ENCODE peak calls at places on chromosomes 2 and 18, in ten cellular contexts. N, O, C, Z, X, M, Y, R, F and G are unnamed samples.

GRCh38 chr2:118539290-118539689 is 308.2 kb downstream of the EN1 start:
- DNase-seq in X (no peak), F (peak), Y (peak), C (no peak), O (no peak), Z (no peak), R (peak), M (peak), N (peak), G (no peak)

GRCh38 chr2:162072181-162072702 is 1.8 kb downstream of the DPP4 start:
- DNase-seq in F (peak), R (no peak), O (no peak), X (peak), C (no peak), Y (no peak), N (peak), Z (peak), M (no peak), G (no peak)

GRCh38 chr2:227510620-227510958 is 38.6 kb downstream of the AGFG1 start:
- DNase-seq in Y (no peak), O (no peak), N (no peak), R (no peak), X (no peak), C (no peak), Z (no peak), F (no peak), M (no peak), G (no peak)

GRCh38 chr2:101179982-101180381 is 28.8 kb upstream of the TBC1D8 start:
- DNase-seq in M (no peak), R (no peak), C (no peak), N (no peak), O (no peak), X (no peak), Y (no peak), F (no peak), Z (no peak), G (no peak)

GRCh38 chr2:24878341-24878740 is 41.7 kb downstream of the ADCY3 start:
- DNase-seq in C (no peak), M (no peak), F (peak), O (no peak), N (no peak), X (no peak), Z (no peak), Y (no peak), R (no peak), G (no peak)

GRCh38 chr2:22904126-22904684 is 480.8 kb upstream of the KLHL29 start:
- DNase-seq in N (no peak), R (peak), F (no peak), O (no peak), M (peak), Z (no peak), Y (peak), X (peak), C (peak), G (peak)

GRCh38 chr2:184053326-184053725 is 545.0 kb upstream of the ZNF804A start:
- DNase-seq in N (peak), M (no peak), X (no peak), R (no peak), Y (no peak), Z (no peak), F (no peak), C (no peak), O (no peak), G (no peak)

GRCh38 chr2:140893685-140894084 is 1237.1 kb downstream of the LRP1B start:
- DNase-seq in M (no peak), C (no peak), N (peak), F (peak), R (no peak), X (no peak), O (no peak), Z (peak), Y (no peak), G (no peak)

GRCh38 chr2:27627963-27628766 is 647 bp downstream of the CCDC121 start:
- DNase-seq in R (peak), N (peak), X (no peak), C (no peak), O (no peak), F (peak), M (no peak), Y (no peak), Z (peak), G (no peak)

GRCh38 chr2:202335791-202336467 is 40.2 kb upstream of the BMPR2 start:
- DNase-seq in M (no peak), F (peak), Y (no peak), X (no peak), N (peak), Z (no peak), C (no peak), R (no peak), O (no peak), G (no peak)

GRCh38 chr2:62099050-62099449 is 96.9 kb upstream of the B3GNT2 start:
- DNase-seq in C (no peak), F (no peak), N (no peak), R (no peak), M (no peak), Y (no peak), X (no peak), Z (no peak), O (no peak), G (no peak)

GRCh38 chr2:232200195-232200594 is 178.4 kb upstream of the ALPP start:
- DNase-seq in O (no peak), X (no peak), F (no peak), Y (no peak), C (no peak), M (no peak), Z (no peak), R (no peak), N (no peak), G (no peak)

GRCh38 chr2:197113221-197113831 is 186.8 kb upstream of the PGAP1 start:
- DNase-seq in M (no peak), R (peak), O (no peak), C (no peak), N (peak), X (peak), F (peak), Z (no peak), Y (no peak), G (no peak)

GRCh38 chr2:8119782-8120551 is 561.9 kb upstream of the ID2 start:
- DNase-seq in Y (no peak), R (no peak), F (peak), X (no peak), N (peak), C (no peak), Z (no peak), O (no peak), M (no peak), G (no peak)

GRCh38 chr2:85680707-85681353 is 12.8 kb upstream of the SFTPB start:
- DNase-seq in O (no peak), F (no peak), N (no peak), M (no peak), R (no peak), X (no peak), Y (no peak), C (no peak), Z (no peak), G (no peak)

GRCh38 chr2:39593439-39594393 is 72.0 kb upstream of the TMEM178A start:
- DNase-seq in M (no peak), R (peak), F (peak), O (no peak), N (peak), Z (peak), C (no peak), Y (no peak), X (peak), G (no peak)

GRCh38 chr18:3061581-3062416 is 48.9 kb upstream of the LPIN2 start:
- DNase-seq in Z (no peak), R (no peak), C (no peak), F (no peak), N (no peak), X (no peak), M (no peak), Y (no peak), O (no peak), G (no peak)

GRCh38 chr18:68919900-68920299 is 122.0 kb downstream of the CCDC102B start:
- DNase-seq in M (no peak), R (no peak), X (no peak), C (no peak), Y (no peak), N (no peak), O (no peak), F (no peak), Z (no peak), G (no peak)

GRCh38 chr2:55109219-55109891 is 59.1 kb upstream of the RTN4 start:
- DNase-seq in Z (peak), C (no peak), O (no peak), N (no peak), F (peak), R (no peak), X (no peak), Y (no peak), M (no peak), G (no peak)

GRCh38 chr2:181891966-181892794 is 650 bp downstream of the ITPRID2 start:
- DNase-seq in O (peak), C (peak), M (peak), R (peak), F (peak), Z (no peak), X (peak), N (peak), Y (peak), G (peak)

GRCh38 chr2:181892795-181893435 is 1.4 kb downstream of the ITPRID2 start:
- DNase-seq in R (no peak), X (no peak), Y (no peak), Z (no peak), O (no peak), N (peak), F (peak), C (no peak), M (no peak), G (no peak)

GRCh38 chr2:181887056-181887455 is 4.5 kb upstream of the ITPRID2 start:
- DNase-seq in F (peak), Z (no peak), C (no peak), Y (no peak), R (no peak), O (no peak), X (no peak), M (no peak), N (no peak), G (no peak)

GRCh38 chr2:181894381-181894780 is 2.9 kb downstream of the ITPRID2 start:
- DNase-seq in O (no peak), X (no peak), Y (no peak), R (no peak), F (no peak), Z (no peak), N (no peak), C (no peak), M (no peak), G (no peak)

DNA sequence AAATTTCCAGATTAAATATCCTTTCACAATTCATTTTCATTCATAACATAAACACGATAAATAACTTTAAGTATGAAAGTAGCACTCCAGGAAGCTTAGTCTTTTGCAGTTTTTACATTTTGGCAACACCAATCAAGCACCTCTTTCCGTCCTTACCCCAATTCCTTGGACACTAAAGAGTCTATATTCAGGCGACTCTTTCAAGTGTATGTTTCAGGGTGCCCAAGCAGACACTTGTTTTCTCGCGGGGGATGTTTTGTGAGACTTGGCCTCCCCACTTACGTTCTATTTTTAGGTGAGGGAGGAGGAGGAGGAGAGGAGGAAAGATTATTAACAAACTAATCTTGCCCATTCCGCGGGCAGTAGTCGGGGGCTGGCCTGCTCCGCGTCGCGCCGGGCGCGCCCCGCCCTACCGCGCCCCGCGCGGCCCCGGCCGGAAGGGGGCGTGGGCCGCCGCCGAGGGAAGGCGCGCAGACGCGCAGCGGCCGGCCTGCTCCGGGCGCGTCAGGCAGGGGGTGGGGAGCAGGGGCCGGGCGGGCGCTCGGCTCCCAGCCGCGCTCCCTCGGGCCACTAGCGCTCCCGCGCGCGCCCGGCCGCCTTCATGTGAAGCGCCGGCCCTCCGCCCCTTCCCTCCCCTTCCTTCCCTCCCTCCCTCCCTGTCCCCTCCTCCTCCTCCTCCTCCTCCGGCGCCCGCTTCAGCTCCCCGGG is at the start of gene ITPRID2:
- DNase-seq in M (peak), C (peak), R (peak), X (peak), F (peak), O (peak), Y (peak), N (peak), Z (peak), G (peak)
- TF ChIP-seq CTCF in M (peak), C (no peak), R (no peak), X (peak), F (no peak), O (peak), Y (no peak), N (no peak), Z (no peak), G (peak)

DNA sequence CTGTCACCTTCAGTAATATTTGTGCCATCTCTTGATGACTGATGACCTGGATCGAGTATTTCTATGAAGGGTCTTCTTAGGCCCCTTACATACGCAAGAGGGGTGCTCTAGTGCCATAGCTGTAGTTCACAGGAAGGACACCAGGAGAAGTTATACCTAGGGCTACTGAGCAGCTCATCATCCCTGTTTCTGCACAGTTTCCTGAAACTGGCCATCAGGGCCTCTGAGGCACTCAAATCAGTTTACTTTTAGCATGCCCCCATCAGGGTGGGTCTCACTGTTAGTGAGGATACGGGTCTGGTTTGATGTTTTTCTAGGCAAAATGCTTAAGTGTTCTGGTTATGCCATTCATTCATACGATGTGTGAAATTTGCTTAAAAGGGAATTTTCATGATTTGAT is 20.0 kb upstream of the FBLN7 start:
- DNase-seq in X (no peak), Y (no peak), N (no peak), C (no peak), F (no peak), Z (no peak), M (no peak), O (no peak), R (peak), G (no peak)
- TF ChIP-seq CTCF in X (no peak), Y (no peak), N (peak), C (no peak), F (peak), Z (peak), M (no peak), O (no peak), R (peak), G (peak)

GRCh38 chr2:204108301-204108700 is 171.7 kb downstream of the ICOS start:
- DNase-seq in Y (no peak), Z (no peak), O (no peak), N (no peak), F (peak), R (peak), X (peak), M (no peak), C (no peak), G (peak)
- TF ChIP-seq CTCF in Y (no peak), Z (peak), O (peak), N (peak), F (no peak), R (peak), X (peak), M (peak), C (peak), G (peak)

GRCh38 chr2:120949027-120949956 is 213.6 kb downstream of the GLI2 start:
- DNase-seq in O (no peak), M (no peak), C (no peak), N (no peak), F (peak), Z (no peak), R (peak), Y (peak), X (no peak), G (no peak)
- TF ChIP-seq CTCF in O (no peak), M (peak), C (no peak), N (peak), F (peak), Z (peak), R (peak), Y (no peak), X (no peak), G (peak)

DNA sequence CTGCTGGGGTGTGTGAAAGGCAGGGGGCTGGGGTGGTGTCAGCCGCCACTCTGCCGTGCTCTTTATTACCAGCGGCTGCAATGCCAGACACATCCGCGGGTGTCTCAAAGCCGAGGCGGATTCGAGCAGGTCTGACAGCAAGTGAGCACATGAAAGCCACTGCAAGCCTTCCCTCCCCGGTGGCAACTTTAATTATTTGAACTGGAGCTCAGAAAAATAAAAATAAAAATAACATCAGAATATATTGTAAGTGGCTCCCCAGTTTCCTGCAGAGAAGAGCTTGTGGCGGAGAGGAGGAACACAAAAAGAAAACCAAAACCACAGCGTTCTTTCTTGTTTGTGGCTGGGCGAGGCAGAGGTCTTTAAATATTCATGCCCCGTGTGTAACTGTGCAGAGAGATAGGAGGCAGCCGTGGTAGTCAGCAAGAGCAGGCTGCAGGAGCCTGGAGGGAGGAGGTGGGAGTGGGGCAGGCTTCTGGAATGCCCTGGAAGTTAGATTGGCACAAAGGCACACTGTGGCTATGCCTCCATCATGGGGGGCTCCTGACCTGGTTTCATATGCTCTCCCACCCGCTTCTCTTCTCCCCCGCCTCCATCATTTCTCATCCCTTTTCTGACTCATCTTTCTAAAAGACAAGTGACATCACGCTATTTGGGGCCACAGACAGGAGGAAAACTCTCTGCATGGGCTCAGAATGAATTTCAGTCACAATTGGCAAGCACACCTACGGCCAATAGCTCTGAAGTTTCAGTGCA is 199.8 kb downstream of the CLIP4 start:
- DNase-seq in Z (no peak), O (no peak), M (no peak), Y (no peak), N (no peak), C (no peak), R (peak), F (no peak), X (peak), G (peak)
- TF ChIP-seq CTCF in Z (peak), O (peak), M (no peak), Y (no peak), N (no peak), C (peak), R (no peak), F (no peak), X (no peak), G (no peak)

DNA sequence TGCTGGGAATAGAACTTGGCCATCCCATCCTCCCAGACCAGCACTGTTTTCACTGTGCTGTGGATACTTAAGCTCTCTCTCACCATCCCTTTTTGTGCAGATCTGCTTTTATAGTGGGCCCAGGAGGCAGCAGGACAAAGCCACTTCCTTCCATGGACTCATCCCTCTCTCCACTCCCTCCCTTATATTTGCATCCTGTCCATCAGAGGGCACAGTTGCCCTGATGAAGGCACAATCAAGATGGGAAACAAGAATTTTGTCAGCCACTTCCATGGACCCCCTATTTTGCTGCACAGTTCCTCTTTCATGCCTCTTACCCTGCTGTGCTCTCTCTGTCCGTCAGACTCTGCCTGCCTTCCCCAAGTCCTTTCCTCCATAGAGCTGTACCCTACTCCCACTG is 338.7 kb downstream of the HRH4 start:
- DNase-seq in Y (no peak), C (no peak), X (no peak), Z (no peak), N (no peak), O (no peak), M (no peak), R (no peak), F (no peak), G (no peak)
- TF ChIP-seq CTCF in Y (no peak), C (no peak), X (no peak), Z (no peak), N (no peak), O (no peak), M (no peak), R (no peak), F (no peak), G (peak)